ENCODE peak calls at places on chromosome 3, in nine cellular contexts. G is ovary, E is endothelial cell, A is dorsolateral prefrontal cortex, I is IMR-90, K is transverse colon, O is choroid plexus epithelial cell, Z is A673, R is OCI-LY7. S is an unnamed sample.

GRCh38 chr3:123660900-123661299 is 76.0 kb upstream of the HACD2 start:
- DNase-seq in Z (peak; percentile 45), I (peak; percentile 98), K (peak; percentile 91), E (no peak), G (peak; percentile 98), A (peak; percentile 64), R (no peak), O (peak; percentile 99), S (no peak)

GRCh38 chr3:48274452-48274851 is 33.5 kb downstream of the ZNF589 start:
- DNase-seq in Z (no peak), O (no peak), E (no peak), I (no peak), G (no peak), R (no peak), K (no peak), A (no peak), S (no peak)

GRCh38 chr3:122298239-122298638 is 26.8 kb upstream of the CSTA start:
- DNase-seq in K (no peak), Z (no peak), G (no peak), A (no peak), I (no peak), E (no peak), R (no peak), O (no peak), S (peak; percentile 47)

GRCh38 chr3:99842826-99843589 is 25.3 kb downstream of the CMSS1 start:
- DNase-seq in E (no peak), R (peak; percentile 10), O (peak; percentile 83), I (peak; percentile 73), G (no peak), K (no peak), Z (peak; percentile 65), A (no peak), S (no peak)

GRCh38 chr3:33074217-33075067 is 22.5 kb downstream of the GLB1 start:
- DNase-seq in A (peak; percentile 63), O (peak; percentile 83), K (peak; percentile 48), Z (peak; percentile 85), R (peak; percentile 80), G (peak; percentile 49), E (peak; percentile 69), I (peak; percentile 72), S (peak; percentile 79)

GRCh38 chr3:177731644-177732268 is 534.5 kb upstream of the TBL1XR1 start:
- DNase-seq in G (no peak), A (no peak), K (no peak), E (no peak), R (no peak), Z (no peak), O (peak; percentile 92), I (peak; percentile 88), S (no peak)

GRCh38 chr3:112550859-112551258 is 10.9 kb downstream of the ATG3 start:
- DNase-seq in I (no peak), K (no peak), G (no peak), R (no peak), Z (no peak), A (no peak), E (no peak), O (no peak), S (no peak)

GRCh38 chr3:195853036-195853435 is 41.3 kb upstream of the MUC4 start:
- DNase-seq in O (no peak), A (no peak), R (no peak), E (no peak), K (no peak), Z (no peak), G (no peak), I (no peak), S (no peak)

GRCh38 chr3:137509354-137510045 is 254.6 kb upstream of the SOX14 start:
- DNase-seq in A (no peak), K (no peak), G (no peak), I (no peak), E (no peak), O (no peak), Z (no peak), R (no peak), S (no peak)

GRCh38 chr3:52154135-52155094 is at the start of gene POC1A:
- DNase-seq in O (peak; percentile 99), A (peak; percentile 95), I (peak; percentile 98), G (peak; percentile 95), Z (peak; percentile 96), K (peak; percentile 97), R (peak; percentile 94), E (peak; percentile 89), S (peak; percentile 92)

GRCh38 chr3:195045481-195045880 is 225.5 kb downstream of the XXYLT1 start:
- DNase-seq in O (no peak), R (no peak), G (peak; percentile 15), E (no peak), A (no peak), Z (no peak), K (no peak), I (no peak), S (no peak)

GRCh38 chr3:126098391-126098858 is 14.5 kb upstream of the SLC41A3 start:
- DNase-seq in E (no peak), O (peak; percentile 92), R (no peak), K (no peak), Z (no peak), I (peak; percentile 41), G (no peak), A (no peak), S (no peak)

GRCh38 chr3:56154297-56154696 is 314.0 kb downstream of the ERC2 start:
- DNase-seq in I (no peak), R (no peak), E (no peak), A (no peak), G (no peak), K (no peak), O (peak; percentile 27), Z (no peak), S (no peak)

GRCh38 chr3:38368238-38368637 is 21.7 kb downstream of the XYLB start:
- DNase-seq in A (no peak), R (no peak), G (no peak), K (no peak), O (no peak), E (no peak), Z (no peak), I (no peak), S (no peak)

GRCh38 chr3:127746400-127747057 is 73.8 kb downstream of the ABTB1 start:
- DNase-seq in G (no peak), O (no peak), Z (no peak), A (no peak), I (no peak), K (peak; percentile 64), R (no peak), E (no peak), S (no peak)

GRCh38 chr3:132544130-132544529 is 52.9 kb upstream of the ACKR4 start:
- DNase-seq in G (no peak), Z (no peak), K (no peak), O (no peak), I (no peak), A (no peak), E (no peak), R (no peak), S (no peak)

GRCh38 chr3:89221913-89222312 is 114.5 kb downstream of the EPHA3 start:
- DNase-seq in R (no peak), G (no peak), K (no peak), I (no peak), O (no peak), Z (no peak), A (no peak), E (no peak), S (no peak)

GRCh38 chr3:40930131-40930538 is 269.2 kb upstream of the CTNNB1 start:
- DNase-seq in E (no peak), A (no peak), O (peak; percentile 43), G (no peak), K (no peak), R (no peak), I (no peak), Z (no peak), S (no peak)

GRCh38 chr3:52176188-52176752 is 21.7 kb upstream of the ALAS1 start:
- DNase-seq in K (no peak), Z (no peak), E (no peak), I (no peak), A (no peak), G (no peak), O (no peak), R (no peak), S (no peak)

GRCh38 chr3:182078314-182078713 is 366.6 kb downstream of the SOX2 start:
- DNase-seq in R (no peak), O (no peak), E (no peak), G (no peak), I (no peak), A (no peak), K (no peak), Z (no peak), S (no peak)

GRCh38 chr3:153165211-153165815 is 3.3 kb downstream of the RAP2B start:
- DNase-seq in G (no peak), I (peak; percentile 42), Z (peak; percentile 66), A (no peak), E (no peak), K (no peak), R (peak; percentile 26), O (peak; percentile 64), S (no peak)
- TF ChIP-seq CTCF in G (no peak), I (peak; percentile 43), Z (peak; percentile 62), A (no peak), E (peak; percentile 16), K (peak; percentile 19), R (peak; percentile 74), O (peak; percentile 46), S (peak; percentile 31)

DNA sequence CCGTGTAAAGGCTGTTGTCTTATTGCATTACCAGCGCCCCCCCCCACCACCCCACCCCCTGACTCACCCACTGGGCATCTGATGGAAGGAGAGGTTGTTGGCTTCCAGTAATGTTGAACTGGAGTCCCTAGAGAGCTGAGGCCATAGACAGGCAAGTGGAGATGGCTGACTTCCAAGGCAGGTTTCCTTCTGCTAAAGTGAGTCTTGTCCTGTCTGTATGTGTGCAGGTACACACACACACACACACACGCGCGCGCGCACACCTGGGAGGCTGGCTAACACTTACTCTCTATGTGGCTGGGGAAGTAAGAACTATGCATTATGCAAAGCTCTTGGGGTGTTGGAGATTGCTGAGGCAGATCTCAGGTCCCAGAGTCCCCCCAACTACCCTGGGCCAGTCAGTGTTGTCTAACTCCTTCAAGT is 1.6 kb upstream of the KY start:
- DNase-seq in E (no peak), A (no peak), I (peak; percentile 29), Z (no peak), R (no peak), K (no peak), O (peak; percentile 29), G (no peak), S (no peak)
- TF ChIP-seq CTCF in E (no peak), A (no peak), I (no peak), Z (no peak), R (no peak), K (no peak), O (no peak), G (no peak), S (no peak)

DNA sequence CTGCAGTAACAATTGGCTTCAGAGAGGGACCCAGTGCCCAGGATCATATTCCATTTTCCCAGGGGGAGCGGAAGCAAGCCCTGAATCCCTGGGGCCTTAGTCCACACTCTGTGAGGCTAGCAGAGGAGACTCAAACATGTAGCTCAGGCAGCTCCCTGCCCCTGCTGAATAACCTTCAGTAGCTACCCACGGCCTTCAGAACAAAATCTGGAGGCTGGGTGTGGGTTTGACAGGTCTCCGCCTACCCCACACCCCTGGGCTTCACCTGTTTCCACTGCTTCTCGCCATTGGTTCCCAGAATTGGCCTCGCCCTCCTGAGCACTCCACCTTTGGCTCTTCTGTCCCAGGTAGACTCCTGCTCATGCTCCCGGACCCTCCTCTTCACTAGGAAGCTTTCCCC is 93.6 kb upstream of the ATP2B2 start:
- DNase-seq in I (no peak), E (no peak), R (no peak), A (no peak), K (no peak), Z (no peak), O (no peak), G (no peak), S (no peak)
- TF ChIP-seq CTCF in I (no peak), E (no peak), R (no peak), A (no peak), K (no peak), Z (no peak), O (no peak), G (no peak), S (no peak)

GRCh38 chr3:180018588-180018987 is 18.1 kb downstream of the PEX5L start:
- DNase-seq in A (peak; percentile 78), E (no peak), Z (no peak), O (no peak), K (no peak), G (no peak), R (peak; percentile 25), I (no peak), S (peak; percentile 28)
- TF ChIP-seq CTCF in A (peak; percentile 56), E (no peak), Z (no peak), O (no peak), K (no peak), G (no peak), R (peak; percentile 54), I (no peak), S (peak; percentile 36)

S was measured in GM13977.